ENCODE peak calls at places on chromosomes 4 and X, in six cellular contexts. J, O, M, E, L and R are unnamed samples. For H3K27me3 and H3K4me1, the result is how much of the 10 kb centered on the place peaks cover.

GRCh38 chr4:53601251-53601764 is 10.0 kb upstream of the LNX1 start:
- DNase-seq in O (peak), J (no peak), L (no peak), M (no peak), E (no peak), R (no peak)

GRCh38 chr4:56220261-56220660 is 167.0 kb downstream of the AASDH start:
- DNase-seq in O (no peak), M (no peak), J (no peak), L (no peak), E (no peak), R (no peak)

GRCh38 chr4:163201358-163201757 is 34.7 kb upstream of the NAF1 start:
- DNase-seq in M (no peak), L (no peak), O (no peak), J (no peak), E (no peak), R (no peak)

GRCh38 chrX:53265771-53266170 is 15.6 kb downstream of the IQSEC2 start:
- DNase-seq in M (no peak), O (no peak), E (no peak), L (no peak), J (no peak), R (no peak)

GRCh38 chrX:150455220-150455618 is 92.1 kb downstream of the MAMLD1 start:
- DNase-seq in L (no peak), E (no peak), O (no peak), J (no peak), M (no peak), R (no peak)

GRCh38 chrX:129779747-129780146 is at the start of gene SASH3:
- DNase-seq in J (peak), L (no peak), O (peak), E (peak), M (peak), R (peak)

GRCh38 chr4:71607780-71608673 is 175.9 kb downstream of the GC start:
- DNase-seq in L (no peak), M (no peak), E (no peak), O (no peak), J (no peak), R (no peak)

GRCh38 chrX:56728752-56729151 is 291 bp upstream of the NBDY start:
- DNase-seq in J (peak), L (no peak), E (no peak), O (no peak), M (no peak), R (peak)

GRCh38 chr4:109184421-109184956 is 118.0 kb downstream of the COL25A1 start:
- DNase-seq in M (no peak), O (no peak), J (no peak), L (no peak), E (no peak), R (no peak)

GRCh38 chrX:57445046-57445445 is 146.8 kb upstream of the ZXDB start:
- DNase-seq in L (no peak), M (no peak), J (no peak), E (no peak), O (no peak), R (no peak)

GRCh38 chrX:105297041-105297440 is 76.5 kb upstream of the TEX13A start:
- DNase-seq in M (no peak), J (no peak), E (no peak), L (no peak), O (no peak), R (no peak)

GRCh38 chr4:89422441-89422950 is 114.9 kb upstream of the GPRIN3 start:
- DNase-seq in M (no peak), J (no peak), L (no peak), E (no peak), O (no peak), R (no peak)

GRCh38 chrX:124217289-124218251 is 114.9 kb upstream of the TEX13D start:
- DNase-seq in M (no peak), O (no peak), J (peak), L (no peak), E (no peak), R (peak)

GRCh38 chr4:112213850-112214249 is 17.7 kb upstream of the AP1AR start:
- DNase-seq in E (no peak), L (no peak), J (no peak), M (no peak), O (no peak), R (no peak)

GRCh38 chrX:107714196-107714811 is 61.3 kb downstream of the TSC22D3 start:
- DNase-seq in E (no peak), O (no peak), J (peak), M (no peak), L (no peak), R (peak)

GRCh38 chr4:129110931-129111330 is 15.0 kb downstream of the C4orf33 start:
- DNase-seq in M (no peak), E (no peak), J (no peak), O (no peak), L (no peak), R (no peak)

GRCh38 chrX:8724176-8724757 is 7.7 kb downstream of the ANOS1 start:
- DNase-seq in O (no peak), L (no peak), M (no peak), E (no peak), J (no peak), R (no peak)

GRCh38 chrX:119990409-119990994 is 47.0 kb upstream of the NKAP start:
- DNase-seq in E (no peak), L (no peak), J (no peak), M (no peak), O (no peak), R (no peak)

GRCh38 chr4:152348670-152349069 is 187.2 kb downstream of the FBXW7 start:
- DNase-seq in L (no peak), E (no peak), O (no peak), J (no peak), M (no peak), R (peak)

GRCh38 chrX:115898382-115899001 is 272.1 kb upstream of the AGTR2 start:
- DNase-seq in J (no peak), M (no peak), E (no peak), L (no peak), O (no peak), R (peak)

GRCh38 chrX:149039057-149039456 is 466.0 kb downstream of the IDS start:
- DNase-seq in L (no peak), J (no peak), O (no peak), M (no peak), E (no peak), R (no peak)

GRCh38 chrX:57447856-57448255 is 144.0 kb upstream of the ZXDB start:
- DNase-seq in E (no peak), J (no peak), L (no peak), O (no peak), M (no peak), R (no peak)

GRCh38 chrX:68917799-68918198 is 89.0 kb downstream of the EFNB1 start:
- DNase-seq in M (no peak), O (no peak), E (no peak), L (no peak), J (no peak), R (no peak)

GRCh38 chrX:68912113-68912980 is 83.5 kb downstream of the EFNB1 start:
- DNase-seq in J (no peak), L (no peak), E (no peak), M (no peak), O (no peak), R (no peak)

GRCh38 chrX:68915778-68916177 is 87.0 kb downstream of the EFNB1 start:
- DNase-seq in M (no peak), L (no peak), J (no peak), O (no peak), E (no peak), R (no peak)

GRCh38 chrX:68916891-68917290 is 88.1 kb downstream of the EFNB1 start:
- DNase-seq in E (no peak), O (no peak), M (no peak), J (no peak), L (no peak), R (no peak)

DNA sequence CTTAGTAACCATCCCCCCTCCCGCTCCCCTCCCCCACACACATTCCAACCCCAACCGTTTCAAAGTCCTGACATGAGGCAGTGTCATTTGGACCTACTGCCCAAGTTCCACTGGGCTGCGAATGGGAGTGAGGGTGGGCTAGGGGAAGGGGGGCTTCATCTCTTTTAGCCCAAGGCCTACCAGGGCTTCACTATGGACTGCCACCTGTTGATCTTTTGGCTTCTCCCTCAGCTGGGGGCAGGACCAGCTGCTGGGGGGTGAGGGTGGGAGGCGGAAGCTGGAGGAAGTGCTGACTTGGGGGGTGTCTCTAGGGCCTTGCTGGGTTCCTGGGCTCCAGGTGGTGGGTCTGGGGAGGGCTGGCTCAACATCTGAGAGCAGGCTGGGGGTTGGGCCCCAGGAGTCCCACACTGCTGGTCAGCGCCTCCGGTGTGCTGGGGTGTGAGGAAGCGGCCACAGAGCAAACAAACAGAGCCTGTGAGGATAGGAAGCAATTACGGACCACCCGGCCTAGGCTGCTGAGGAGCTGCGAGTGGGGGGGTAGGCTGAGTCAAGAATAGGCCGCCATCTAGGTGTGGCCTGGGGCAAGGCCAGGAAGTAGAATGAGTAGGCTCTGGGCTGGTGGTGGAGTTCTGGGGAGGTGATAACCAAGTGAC is 85.6 kb downstream of the EFNB1 start:
- DNase-seq in E (no peak), J (no peak), O (no peak), L (no peak), M (no peak), R (no peak)
- H3K27me3 ChIP-seq in E (under half), J (under half), O (under half), L (under half), M (under half), R (under half)

DNA sequence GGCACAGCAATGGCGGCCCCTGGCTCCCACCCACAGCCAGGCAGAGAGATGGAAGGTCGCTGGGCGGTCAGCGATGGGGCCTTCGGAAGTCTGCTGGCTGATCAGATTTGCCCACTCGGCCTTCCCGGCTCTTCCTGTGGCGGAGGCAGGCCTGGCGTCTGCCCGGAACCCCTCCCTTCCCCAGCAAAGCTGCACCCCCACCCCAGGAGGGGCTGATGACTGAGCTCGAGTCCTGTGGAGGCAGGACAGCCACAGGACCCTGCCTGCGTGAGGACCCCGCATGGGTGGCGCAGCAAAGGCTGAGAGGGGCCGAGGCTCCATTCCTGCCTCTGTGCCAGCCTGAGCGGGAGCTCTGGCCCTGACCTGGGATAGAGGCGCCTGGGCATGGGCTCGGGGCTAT is 34.8 kb downstream of the TACC3 start:
- DNase-seq in E (no peak), M (no peak), O (no peak), L (no peak), J (no peak), R (no peak)
- H3K4me1 ChIP-seq in E (under half), M (under half), O (under half), L (under half), J (under half), R (under half)

GRCh38 chr4:42149004-42149403 is 3.5 kb downstream of the BEND4 start:
- DNase-seq in L (no peak), E (no peak), M (no peak), O (no peak), J (no peak), R (no peak)
- H3K27me3 ChIP-seq in L (under half), E (half or more), M (half or more), O (half or more), J (under half), R (under half)

GRCh38 chr4:159160242-159160641 is 57.4 kb downstream of the RAPGEF2 start:
- DNase-seq in M (no peak), O (no peak), J (no peak), E (no peak), L (no peak), R (no peak)
- H3K4me1 ChIP-seq in M (under half), O (half or more), J (under half), E (under half), L (under half), R (under half)

GRCh38 chr4:83535945-83536648 is at the start of gene GPAT3:
- DNase-seq in O (peak), M (peak), L (peak), E (peak), J (peak), R (peak)

GRCh38 chr4:83542225-83542624 is 6.3 kb downstream of the GPAT3 start:
- DNase-seq in J (no peak), O (no peak), M (no peak), L (no peak), E (no peak), R (no peak)

GRCh38 chr4:83535520-83535944 is 376 bp upstream of the GPAT3 start:
- DNase-seq in L (peak), M (no peak), E (peak), O (no peak), J (peak), R (peak)

DNA sequence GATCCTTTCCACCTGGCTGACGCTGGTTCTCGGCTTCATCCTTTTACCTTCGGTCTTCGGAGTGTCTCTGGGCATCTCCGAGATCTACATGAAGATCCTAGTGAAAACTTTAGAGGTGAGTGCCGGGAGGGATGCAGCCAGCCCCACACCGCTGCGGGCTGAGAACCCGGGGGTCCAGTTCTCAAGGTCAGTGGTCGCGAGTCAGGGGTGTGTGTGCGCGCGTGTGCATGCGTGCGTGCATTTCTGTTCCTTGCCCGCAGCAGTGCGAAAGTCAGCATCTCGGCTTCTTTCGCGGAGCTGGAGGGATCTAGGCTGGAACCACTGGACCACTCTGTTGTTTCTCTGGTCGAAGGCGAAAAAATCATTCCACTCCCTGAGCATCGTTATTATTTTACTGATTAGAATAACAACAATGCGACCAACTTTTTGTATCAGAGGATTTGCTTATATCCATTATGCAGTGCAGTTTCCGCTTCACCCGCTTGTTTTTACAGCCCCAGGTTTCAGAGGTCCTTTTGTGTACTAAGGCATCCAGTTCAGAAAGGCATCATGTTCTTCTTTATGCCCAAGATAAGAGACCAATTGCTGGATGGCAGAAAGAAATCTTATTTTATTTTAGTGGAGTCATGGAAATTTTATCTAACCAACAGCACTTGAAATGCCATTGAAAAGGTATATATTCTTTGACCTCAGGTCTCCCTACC is 893 bp downstream of the GPAT3 start:
- DNase-seq in M (no peak), J (no peak), O (no peak), L (no peak), E (no peak), R (no peak)
- H3K27me3 ChIP-seq in M (under half), J (under half), O (under half), L (under half), E (under half), R (under half)

DNA sequence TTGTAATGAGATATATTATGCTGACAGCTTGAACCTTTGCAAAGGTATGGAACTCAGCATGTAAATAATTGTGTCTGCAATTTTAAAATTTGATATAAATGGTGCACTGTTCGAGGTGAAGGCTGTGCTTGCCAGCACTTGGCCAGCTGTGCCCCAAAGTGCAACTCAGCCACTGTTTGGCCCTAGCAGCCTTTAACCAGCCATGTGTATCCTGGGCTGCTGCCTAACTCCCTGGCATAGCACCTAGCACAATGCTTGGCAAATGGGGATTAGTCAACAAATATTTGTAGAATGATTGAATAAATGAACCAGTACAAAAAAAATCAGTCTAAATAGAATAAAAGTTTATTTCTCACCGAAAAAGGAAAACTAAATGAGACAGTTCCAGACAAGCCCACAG is 83.8 kb upstream of the ZIC3 start:
- DNase-seq in L (no peak), J (no peak), M (no peak), E (no peak), O (no peak), R (no peak)
- H3K4me1 ChIP-seq in L (under half), J (under half), M (under half), E (under half), O (under half), R (under half)

GRCh38 chrX:137428251-137428661 is 137.7 kb upstream of the ZIC3 start:
- DNase-seq in O (no peak), M (no peak), E (no peak), L (no peak), J (no peak), R (no peak)

GRCh38 chrX:137430984-137431475 is 134.9 kb upstream of the ZIC3 start:
- DNase-seq in O (no peak), M (no peak), J (no peak), L (no peak), E (no peak), R (no peak)

GRCh38 chrX:137431693-137432488 is 134.0 kb upstream of the ZIC3 start:
- DNase-seq in J (no peak), M (no peak), O (no peak), L (no peak), E (no peak), R (no peak)

GRCh38 chrX:137428777-137429564 is 137.0 kb upstream of the ZIC3 start:
- DNase-seq in E (no peak), J (no peak), O (no peak), M (no peak), L (no peak), R (no peak)

GRCh38 chrX:137430301-137430700 is 135.6 kb upstream of the ZIC3 start:
- DNase-seq in J (no peak), O (no peak), M (no peak), L (no peak), E (no peak), R (no peak)
- H3K27me3 ChIP-seq in J (under half), O (half or more), M (under half), L (under half), E (under half), R (under half)

GRCh38 chrX:20479896-20480295 is 213.2 kb upstream of the RPS6KA3 start:
- DNase-seq in E (no peak), O (no peak), L (no peak), J (no peak), M (no peak), R (no peak)

GRCh38 chrX:20477219-20477618 is 210.5 kb upstream of the RPS6KA3 start:
- DNase-seq in O (no peak), M (no peak), E (no peak), L (no peak), J (no peak), R (no peak)

GRCh38 chrX:20481632-20482031 is 214.9 kb upstream of the RPS6KA3 start:
- DNase-seq in M (no peak), E (no peak), O (no peak), L (no peak), J (no peak), R (no peak)

GRCh38 chrX:20479048-20479447 is 212.3 kb upstream of the RPS6KA3 start:
- DNase-seq in O (no peak), M (no peak), E (no peak), L (no peak), J (no peak), R (no peak)

GRCh38 chrX:20477836-20478532 is 211.3 kb upstream of the RPS6KA3 start:
- DNase-seq in J (no peak), M (peak), E (no peak), L (peak), O (no peak), R (no peak)
- H3K4me1 ChIP-seq in J (under half), M (under half), E (under half), L (under half), O (under half), R (under half)

GRCh38 chr4:4865705-4866123 is 6.2 kb downstream of the MSX1 start:
- DNase-seq in L (no peak), J (no peak), O (no peak), M (no peak), E (no peak), R (no peak)
- H3K27me3 ChIP-seq in L (half or more), J (half or more), O (half or more), M (half or more), E (half or more), R (half or more)